ENCODE peak calls at places on chromosomes 6 and 20, in five cellular contexts. D is brain microvascular endothelial cell, V is upper lobe of right lung, K is AG10803, P is OCI-LY7. C is an unnamed sample.

GRCh38 chr6:139521338-139521737 is 146.9 kb upstream of the CITED2 start:
- DNase-seq in D (no peak), V (no peak), K (no peak), P (no peak), C (no peak)

GRCh38 chr6:10404799-10405524 is 9.9 kb downstream of the TFAP2A start:
- DNase-seq in D (no peak), V (peak), K (no peak), P (no peak), C (no peak)

GRCh38 chr6:113476937-113477839 is 380.0 kb upstream of the MARCKS start:
- DNase-seq in D (no peak), V (no peak), K (peak), P (no peak), C (no peak)

GRCh38 chr20:13644010-13644409 is 5.3 kb upstream of the TASP1 start:
- DNase-seq in D (no peak), V (no peak), K (peak), P (no peak), C (no peak)

GRCh38 chr6:117265425-117266266 is at the start of gene VGLL2:
- DNase-seq in D (no peak), V (peak), K (peak), P (no peak), C (no peak)

GRCh38 chr20:47238780-47239769 is 117.4 kb downstream of the ZMYND8 start:
- DNase-seq in D (no peak), V (no peak), K (no peak), P (no peak), C (no peak)

GRCh38 chr20:22385602-22386299 is 198.6 kb downstream of the FOXA2 start:
- DNase-seq in D (no peak), V (no peak), K (no peak), P (no peak), C (no peak)

GRCh38 chr6:154112181-154112809 is 73.3 kb downstream of the OPRM1 start:
- DNase-seq in D (no peak), V (no peak), K (no peak), P (no peak), C (no peak)

GRCh38 chr6:162260024-162260423 is 467.5 kb downstream of the PRKN start:
- DNase-seq in D (no peak), V (no peak), K (no peak), P (no peak), C (no peak)

GRCh38 chr6:109453594-109454482 is 1.7 kb downstream of the MICAL1 start:
- DNase-seq in D (no peak), V (no peak), K (peak), P (peak), C (no peak)

GRCh38 chr20:9808166-9808565 is 30.7 kb downstream of the PAK5 start:
- DNase-seq in D (no peak), V (no peak), K (no peak), P (no peak), C (no peak)

GRCh38 chr6:79001415-79001814 is 76.6 kb downstream of the PHIP start:
- DNase-seq in D (no peak), V (no peak), K (no peak), P (no peak), C (no peak)

GRCh38 chr6:144418969-144419545 is 133.9 kb downstream of the UTRN start:
- DNase-seq in D (no peak), V (no peak), K (no peak), P (no peak), C (no peak)

GRCh38 chr6:144417686-144418085 is 132.6 kb downstream of the UTRN start:
- DNase-seq in D (no peak), V (no peak), K (no peak), P (no peak), C (no peak)

GRCh38 chr6:144423167-144423566 is 138.0 kb downstream of the UTRN start:
- DNase-seq in D (no peak), V (no peak), K (no peak), P (no peak), C (no peak)
- H3K4me3 ChIP-seq in D (no peak), V (no peak), K (no peak), P (no peak), C (no peak)

GRCh38 chr6:96015791-96016776 is at the start of gene FUT9:
- DNase-seq in D (no peak), V (no peak), K (no peak), P (no peak), C (no peak)
- TF ChIP-seq CTCF in D (no peak), V (no peak), K (no peak), P (no peak), C (no peak)

GRCh38 chr6:168895102-168895812 is 358.4 kb downstream of the THBS2 start:
- DNase-seq in D (peak), V (peak), K (peak), P (peak), C (peak)
- H3K4me3 ChIP-seq in D (no peak), V (peak), K (peak), P (peak), C (peak)

DNA sequence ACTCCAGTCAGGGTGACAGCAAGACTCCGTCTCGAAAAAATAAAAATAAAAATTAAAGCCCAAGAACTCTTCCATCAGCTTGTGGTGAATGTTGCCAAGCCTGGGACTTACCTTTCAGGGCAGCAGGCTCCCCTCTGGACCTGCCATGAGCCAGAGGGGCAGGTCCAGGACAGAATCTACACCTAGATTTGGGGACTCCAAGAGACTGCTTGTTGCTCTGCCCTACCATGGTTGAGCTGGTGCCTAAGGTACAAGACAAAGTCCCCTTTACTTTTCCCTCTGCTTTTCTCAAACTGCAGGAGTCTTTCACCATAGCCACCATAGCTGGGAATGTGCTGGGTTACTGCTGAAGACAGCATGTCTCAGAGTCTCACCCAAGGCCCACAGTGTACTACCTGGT is 9.2 kb downstream of the C6orf15 start:
- DNase-seq in D (no peak), V (peak), K (no peak), P (no peak), C (no peak)
- TF ChIP-seq CTCF in D (no peak), V (no peak), K (no peak), P (no peak), C (no peak)

GRCh38 chr20:53500651-53501050 is 93.0 kb downstream of the ZNF217 start:
- DNase-seq in D (no peak), V (no peak), K (no peak), P (no peak), C (no peak)

GRCh38 chr20:53502820-53503219 is 90.8 kb downstream of the ZNF217 start:
- DNase-seq in D (no peak), V (no peak), K (no peak), P (no peak), C (no peak)

GRCh38 chr20:53503517-53503919 is 90.1 kb downstream of the ZNF217 start:
- DNase-seq in D (no peak), V (no peak), K (no peak), P (no peak), C (no peak)
- H3K4me3 ChIP-seq in D (no peak), V (no peak), K (no peak), P (no peak), C (no peak)

DNA sequence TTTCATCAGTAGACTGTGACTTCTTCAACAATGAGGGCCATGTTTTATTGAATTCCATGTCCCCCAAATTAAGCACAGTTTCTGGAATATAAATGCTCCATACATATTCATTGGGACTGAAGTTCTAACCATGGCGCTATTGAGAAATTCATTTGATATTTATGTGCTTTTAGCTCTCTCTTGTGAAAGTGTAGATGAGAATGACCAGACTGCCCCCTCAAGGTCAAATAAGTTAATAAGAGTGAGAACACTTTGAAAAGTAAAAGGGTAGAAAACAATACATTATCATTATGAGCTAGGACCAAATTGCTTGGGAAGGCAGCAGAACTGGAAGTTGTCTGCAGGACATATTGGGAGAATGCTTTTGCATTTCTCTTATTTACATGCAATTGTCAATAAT is 597.9 kb downstream of the EPM2A start:
- DNase-seq in D (peak), V (no peak), K (peak), P (no peak), C (no peak)
- TF ChIP-seq CTCF in D (no peak), V (peak), K (peak), P (peak), C (peak)

DNA sequence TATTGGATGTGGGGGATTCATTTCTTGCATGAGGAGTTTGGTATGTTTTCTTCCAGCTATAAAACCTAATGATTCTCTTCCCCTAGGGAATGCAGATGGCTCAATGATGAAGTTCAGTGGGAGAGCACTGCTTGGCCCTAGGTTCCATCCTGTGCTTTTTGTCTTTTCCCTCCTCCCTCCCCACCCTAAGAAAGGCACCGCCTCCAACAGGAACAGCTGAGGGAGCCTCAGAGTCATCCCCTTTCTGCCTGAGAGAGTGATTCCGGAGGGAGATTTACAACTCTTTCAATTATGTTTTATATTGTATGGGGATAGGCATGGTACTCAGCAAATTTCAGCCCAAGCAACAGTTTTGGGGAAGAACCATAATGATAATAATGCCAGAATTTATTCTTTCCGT is 149.2 kb downstream of the PHACTR1 start:
- DNase-seq in D (no peak), V (no peak), K (no peak), P (no peak), C (no peak)
- H3K4me3 ChIP-seq in D (no peak), V (no peak), K (no peak), P (no peak), C (no peak)

GRCh38 chr20:56799187-56799586 is 170.1 kb downstream of the TFAP2C start:
- DNase-seq in D (no peak), V (no peak), K (no peak), P (no peak), C (no peak)

GRCh38 chr20:56801991-56802740 is 173.1 kb downstream of the TFAP2C start:
- DNase-seq in D (no peak), V (no peak), K (peak), P (no peak), C (no peak)

GRCh38 chr20:56798634-56799033 is 169.5 kb downstream of the TFAP2C start:
- DNase-seq in D (no peak), V (no peak), K (no peak), P (no peak), C (no peak)

GRCh38 chr20:56802805-56803204 is 173.7 kb downstream of the TFAP2C start:
- DNase-seq in D (no peak), V (no peak), K (no peak), P (no peak), C (no peak)

GRCh38 chr20:56800088-56800487 is 171.0 kb downstream of the TFAP2C start:
- DNase-seq in D (no peak), V (no peak), K (no peak), P (peak), C (no peak)
- TF ChIP-seq CTCF in D (peak), V (no peak), K (no peak), P (peak), C (no peak)

DNA sequence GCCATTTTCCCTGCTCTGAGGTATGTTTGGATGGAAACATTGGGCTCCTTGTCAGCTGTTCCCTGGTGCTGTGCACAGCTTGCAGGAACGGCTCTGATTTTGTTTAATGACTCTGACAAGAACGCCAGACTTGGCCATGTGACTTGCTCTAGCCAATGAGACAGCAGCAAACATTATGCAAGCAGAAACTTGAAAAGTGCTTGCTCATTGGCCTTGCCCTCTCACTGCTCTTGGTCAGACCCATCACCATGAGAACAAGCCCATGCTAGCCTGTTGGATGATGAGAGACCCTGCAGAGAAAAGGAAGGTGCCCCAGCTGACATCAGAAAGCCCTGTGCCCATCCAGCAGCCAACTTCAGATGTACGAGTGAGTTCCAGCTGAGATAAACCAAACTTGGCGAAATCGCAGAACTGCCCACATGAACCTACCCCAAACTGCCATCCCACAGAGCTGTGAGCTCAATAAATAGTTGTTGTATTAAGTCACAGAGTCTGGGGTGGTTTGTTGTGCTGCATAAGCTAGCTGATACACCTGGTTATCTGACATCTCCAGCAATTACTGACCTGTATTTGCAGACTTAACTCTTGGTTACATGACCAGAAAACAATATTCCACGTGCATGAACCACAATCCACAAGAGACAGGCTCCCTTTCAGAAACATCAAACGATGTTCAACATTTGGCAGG is 96.9 kb downstream of the JPH2 start:
- DNase-seq in D (peak), V (no peak), K (peak), P (peak), C (no peak)
- H3K4me3 ChIP-seq in D (no peak), V (no peak), K (no peak), P (peak), C (no peak)

GRCh38 chr20:46089338-46090094 is at the start of gene NCOA5:
- DNase-seq in D (peak), V (peak), K (peak), P (peak), C (peak)
- TF ChIP-seq CTCF in D (peak), V (peak), K (no peak), P (peak), C (no peak)